ENCODE peak calls at places on chromosomes 12 and 14, in nine cellular contexts. N is NCI-H748 treated with DMSO at 0.1 percent for 48 hours; D is stimulated activated CD8-positive, alpha-beta memory T cell treated with anti-CD3 and anti-CD28 coated beads, Interleukin-7, amount 100 ng/mL, for 1 hour; R is endodermal cell; L is uterus; O is KG1; V is epithelial cell of esophagus; K is frontal cortex; A is CD4-positive, CD25-positive, alpha-beta regulatory T cell. Q is an unnamed sample.

GRCh38 chr14:49895480-49895879 is 2.6 kb downstream of the ARF6 start:
- DNase-seq in N (no peak), D (no peak), R (no peak), L (no peak), O (no peak), V (peak), K (no peak), A (no peak), Q (peak)

GRCh38 chr14:104390221-104390931 is 189.2 kb upstream of the C14orf180 start:
- DNase-seq in N (no peak), D (no peak), R (no peak), L (no peak), O (no peak), V (no peak), K (no peak), A (no peak), Q (no peak)

GRCh38 chr12:42208574-42208973 is 29.5 kb downstream of the YAF2 start:
- DNase-seq in N (no peak), D (no peak), R (no peak), L (no peak), O (no peak), V (no peak), K (no peak), A (no peak), Q (no peak)

GRCh38 chr12:42450248-42450647 is 124.3 kb downstream of the PPHLN1 start:
- DNase-seq in N (no peak), D (no peak), R (no peak), L (no peak), O (no peak), V (no peak), K (no peak), A (no peak), Q (peak)

GRCh38 chr12:3237154-3237520 is 160.0 kb downstream of the TSPAN9 start:
- DNase-seq in N (no peak), D (no peak), R (no peak), L (no peak), O (no peak), V (no peak), K (no peak), A (no peak), Q (no peak)

GRCh38 chr12:58557156-58557555 is 363.1 kb downstream of the LRIG3 start:
- DNase-seq in N (no peak), D (no peak), R (no peak), L (no peak), O (no peak), V (peak), K (no peak), A (no peak), Q (peak)

GRCh38 chr14:63909984-63910383 is 57.2 kb downstream of the SYNE2 start:
- DNase-seq in N (no peak), D (no peak), R (no peak), L (no peak), O (no peak), V (no peak), K (no peak), A (no peak), Q (no peak)

GRCh38 chr12:107684029-107684790 is 1.4 kb upstream of the PWP1 start:
- DNase-seq in N (no peak), D (no peak), R (no peak), L (no peak), O (no peak), V (no peak), K (no peak), A (no peak), Q (no peak)

GRCh38 chr12:21615441-21615840 is 10.8 kb upstream of the GYS2 start:
- DNase-seq in N (no peak), D (no peak), R (no peak), L (no peak), O (no peak), V (peak), K (no peak), A (no peak), Q (peak)

Q was measured in bronchial epithelial cell.